ENCODE peak calls at places on chromosomes 16 and 17, in eight cellular contexts. V is AG09309, J is mammary epithelial cell, A is tibial artery, G is right atrium auricular region, M is ovary, S is AG10803, O is PC-9. U is an unnamed sample.
A peak's percentile ranks its signal among the peaks of the same experiment; 100 is the strongest.

GRCh38 chr17:6755731-6756184 is at the start of gene XAF1:
- DNase-seq in V (peak; percentile 34), J (no peak), A (peak; percentile 40), G (no peak), M (peak; percentile 32), S (peak; percentile 63), O (peak; percentile 32), U (peak; percentile 86)

GRCh38 chr16:88696441-88696840 is 9.8 kb downstream of the RNF166 start:
- DNase-seq in V (no peak), J (no peak), A (no peak), G (no peak), M (no peak), S (no peak), O (no peak), U (no peak)

GRCh38 chr16:59848314-59848713 is 1114.2 kb upstream of the GOT2 start:
- DNase-seq in V (no peak), J (no peak), A (no peak), G (no peak), M (no peak), S (peak; percentile 49), O (no peak), U (no peak)

GRCh38 chr16:80948886-80949502 is 57.7 kb downstream of the CMC2 start:
- DNase-seq in V (no peak), J (no peak), A (peak; percentile 45), G (no peak), M (no peak), S (peak; percentile 47), O (no peak), U (peak; percentile 52)

GRCh38 chr17:7589891-7590611 is at the start of gene SOX15:
- DNase-seq in V (no peak), J (peak; percentile 69), A (no peak), G (no peak), M (no peak), S (no peak), O (peak; percentile 88), U (no peak)

GRCh38 chr17:72388765-72389473 is 268.1 kb downstream of the SOX9 start:
- DNase-seq in V (no peak), J (peak; percentile 72), A (no peak), G (no peak), M (no peak), S (no peak), O (peak; percentile 86), U (peak; percentile 63)

GRCh38 chr16:72939247-72939646 is 108.7 kb downstream of the ZFHX3 start:
- DNase-seq in V (no peak), J (no peak), A (peak; percentile 79), G (no peak), M (no peak), S (peak; percentile 76), O (no peak), U (peak; percentile 61)

GRCh38 chr16:50467943-50468748 is 80.0 kb upstream of the NKD1 start:
- DNase-seq in V (no peak), J (no peak), A (no peak), G (no peak), M (peak; percentile 24), S (no peak), O (no peak), U (no peak)

GRCh38 chr16:23258919-23259237 is 43.2 kb upstream of the SCNN1B start:
- DNase-seq in V (no peak), J (peak; percentile 61), A (no peak), G (no peak), M (no peak), S (no peak), O (no peak), U (no peak)

GRCh38 chr17:81648013-81648706 is 8.2 kb downstream of the PDE6G start:
- DNase-seq in V (no peak), J (no peak), A (no peak), G (no peak), M (no peak), S (no peak), O (no peak), U (no peak)

GRCh38 chr17:48519427-48519826 is 11.4 kb downstream of the HOXB1 start:
- DNase-seq in V (no peak), J (no peak), A (no peak), G (no peak), M (no peak), S (no peak), O (no peak), U (no peak)

GRCh38 chr17:48520631-48521045 is 10.2 kb downstream of the HOXB1 start:
- DNase-seq in V (no peak), J (no peak), A (no peak), G (no peak), M (no peak), S (peak; percentile 54), O (no peak), U (no peak)

GRCh38 chr17:48517478-48517877 is 13.3 kb downstream of the HOXB1 start:
- DNase-seq in V (no peak), J (no peak), A (no peak), G (no peak), M (no peak), S (no peak), O (no peak), U (no peak)

GRCh38 chr17:48522990-48523389 is 7.8 kb downstream of the HOXB1 start:
- DNase-seq in V (no peak), J (no peak), A (no peak), G (no peak), M (no peak), S (no peak), O (no peak), U (no peak)

GRCh38 chr17:48522031-48522593 is 8.7 kb downstream of the HOXB1 start:
- DNase-seq in V (no peak), J (no peak), A (no peak), G (no peak), M (no peak), S (no peak), O (peak; percentile 35), U (peak; percentile 61)
- TF ChIP-seq CTCF in V (no peak), J (no peak), A (no peak), G (no peak), M (no peak), S (no peak), O (no peak), U (no peak)

DNA sequence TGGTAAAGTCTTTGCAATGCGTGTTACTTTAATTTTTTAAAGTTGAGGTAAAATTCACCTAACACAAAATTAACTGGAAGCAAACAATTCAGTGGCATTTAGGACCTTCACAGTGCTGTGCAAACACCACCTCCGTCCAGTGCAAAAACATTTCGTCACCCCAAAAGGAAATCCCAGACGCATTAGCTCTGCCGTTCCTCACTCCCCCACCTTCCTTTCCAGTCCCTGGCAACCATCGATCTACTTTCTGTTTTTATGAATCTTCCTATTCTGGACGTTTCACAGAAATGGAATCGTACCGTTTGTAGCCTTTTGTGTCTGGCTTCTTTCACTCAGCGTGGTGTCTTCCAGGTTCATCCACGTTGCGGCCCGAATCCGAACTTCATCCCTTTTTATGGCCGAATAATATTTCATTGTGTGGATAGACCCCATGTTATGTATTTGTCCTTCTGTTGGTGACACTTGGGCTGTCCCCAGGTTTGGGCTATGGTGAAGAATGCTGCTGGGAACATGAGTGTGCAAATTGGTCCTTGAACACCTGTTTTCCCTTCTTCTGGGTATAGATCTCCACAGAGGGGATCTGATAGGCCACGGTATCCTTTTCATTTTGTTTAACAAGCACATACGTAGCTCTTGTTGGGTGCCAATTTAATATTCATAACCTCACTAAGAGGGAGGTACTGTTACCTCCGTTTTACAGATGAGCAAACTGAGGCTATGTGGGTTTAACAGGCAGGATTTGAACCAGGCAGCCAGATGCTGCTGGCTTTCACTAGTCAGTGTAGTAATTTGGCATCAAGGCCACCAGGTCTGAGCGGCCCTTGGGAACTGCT is 232.0 kb upstream of the GSE1 start:
- DNase-seq in V (no peak), J (no peak), A (no peak), G (no peak), M (no peak), S (no peak), O (no peak), U (no peak)
- H3K4me3 ChIP-seq in V (no peak overlapping the region), J (no peak overlapping the region), A (no peak overlapping the region), G (no peak overlapping the region), M (no peak overlapping the region), S (no peak overlapping the region), O (no peak overlapping the region), U (no peak overlapping the region)

GRCh38 chr17:76549539-76549938 is 9.7 kb downstream of the PRCD start:
- DNase-seq in V (no peak), J (no peak), A (no peak), G (no peak), M (no peak), S (no peak), O (no peak), U (peak; percentile 52)
- TF ChIP-seq CTCF in V (no peak), J (no peak), A (no peak), G (no peak), M (no peak), S (no peak), O (no peak), U (no peak)

GRCh38 chr17:44967026-44967906 is 837 bp downstream of the C1QL1 start:
- DNase-seq in V (no peak), J (no peak), A (no peak), G (no peak), M (no peak), S (no peak), O (no peak), U (no peak)

GRCh38 chr17:44965491-44966234 is 2.4 kb downstream of the C1QL1 start:
- DNase-seq in V (no peak), J (no peak), A (no peak), G (no peak), M (no peak), S (no peak), O (no peak), U (no peak)

GRCh38 chr17:44968225-44969143 is at the start of gene C1QL1:
- DNase-seq in V (no peak), J (peak; percentile 87), A (peak; percentile 87), G (peak; percentile 77), M (peak; percentile 92), S (peak; percentile 85), O (peak; percentile 89), U (peak; percentile 91)

GRCh38 chr17:44967907-44968224 is 237 bp downstream of the C1QL1 start:
- DNase-seq in V (no peak), J (no peak), A (no peak), G (no peak), M (no peak), S (no peak), O (no peak), U (no peak)

DNA sequence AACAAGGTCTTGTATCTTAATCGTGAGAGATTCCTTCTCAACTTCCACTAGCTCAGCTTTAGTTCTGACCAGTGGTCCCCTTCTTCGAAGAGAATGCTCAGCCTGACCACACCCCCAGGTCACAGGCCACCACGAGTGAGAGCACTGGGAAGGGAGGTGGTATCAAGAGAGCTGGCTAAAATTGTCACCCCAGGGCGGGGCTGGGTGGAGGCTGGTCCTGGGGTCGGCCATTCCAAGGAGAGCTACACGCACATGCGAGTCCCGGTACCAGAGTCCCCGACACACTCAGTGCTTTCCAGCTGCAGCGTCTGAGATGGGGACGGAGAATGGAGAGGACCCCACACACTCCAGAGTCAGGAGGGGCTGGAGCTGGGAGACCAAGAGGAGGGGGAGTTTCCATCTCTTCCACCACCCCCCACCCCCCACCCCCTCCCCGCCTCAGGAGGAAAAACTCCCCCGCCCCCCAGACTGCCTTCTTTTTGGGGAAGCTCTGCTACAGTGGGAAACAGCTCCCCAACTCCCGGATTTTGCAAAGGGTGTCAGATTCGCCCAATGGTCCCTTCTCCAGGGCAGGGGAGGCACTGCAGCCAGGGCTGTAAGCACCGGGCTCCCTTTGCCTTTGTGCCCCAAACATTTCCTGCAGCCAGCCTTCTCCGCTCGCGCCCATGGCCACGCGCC is 1.6 kb downstream of the C1QL1 start:
- DNase-seq in V (no peak), J (no peak), A (no peak), G (no peak), M (no peak), S (no peak), O (no peak), U (no peak)
- H3K4me3 ChIP-seq in V (no peak overlapping the region), J (no peak overlapping the region), A (no peak overlapping the region), G (no peak overlapping the region), M (no peak overlapping the region), S (no peak overlapping the region), O (no peak overlapping the region), U (no peak overlapping the region)

U was measured in fibroblast of villous mesenchyme.